ENCODE peak calls at places on chromosome 7, in six cellular contexts. One of them, this sample, is unnamed.

GRCh38 chr7:30751696-30752273 is at the start of gene INMT:
- DNase-seq in Caco-2: no peak
- DNase-seq in brain microvascular endothelial cell: no peak
- DNase-seq in transverse colon: no peak
- DNase-seq in tibial nerve: peak
- DNase-seq in right lobe of liver: no peak
- DNase-seq in this sample: no peak

GRCh38 chr7:157484411-157485081 is 147.7 kb downstream of the DNAJB6 start:
- DNase-seq in brain microvascular endothelial cell: no peak
- DNase-seq in right lobe of liver: no peak
- DNase-seq in Caco-2: no peak
- DNase-seq in tibial nerve: no peak
- DNase-seq in transverse colon: no peak
- DNase-seq in this sample: no peak

GRCh38 chr7:90201500-90201899 is 10.0 kb upstream of the STEAP2 start:
- DNase-seq in tibial nerve: no peak
- DNase-seq in transverse colon: no peak
- DNase-seq in Caco-2: no peak
- DNase-seq in right lobe of liver: no peak
- DNase-seq in brain microvascular endothelial cell: no peak
- DNase-seq in this sample: no peak

GRCh38 chr7:137642467-137642866 is 204.3 kb downstream of the DGKI start:
- DNase-seq in Caco-2: no peak
- DNase-seq in tibial nerve: no peak
- DNase-seq in brain microvascular endothelial cell: no peak
- DNase-seq in transverse colon: no peak
- DNase-seq in right lobe of liver: no peak
- DNase-seq in this sample: peak

GRCh38 chr7:130231792-130232191 is 24.1 kb downstream of the SSMEM1 start:
- DNase-seq in Caco-2: no peak
- DNase-seq in brain microvascular endothelial cell: no peak
- DNase-seq in transverse colon: no peak
- DNase-seq in right lobe of liver: no peak
- DNase-seq in tibial nerve: no peak
- DNase-seq in this sample: no peak

GRCh38 chr7:91240546-91240945 is 23.7 kb upstream of the FZD1 start:
- DNase-seq in brain microvascular endothelial cell: no peak
- DNase-seq in tibial nerve: peak
- DNase-seq in Caco-2: no peak
- DNase-seq in right lobe of liver: no peak
- DNase-seq in transverse colon: no peak
- DNase-seq in this sample: peak

GRCh38 chr7:127678947-127679346 is 27.0 kb downstream of the SND1 start:
- DNase-seq in transverse colon: no peak
- DNase-seq in Caco-2: no peak
- DNase-seq in tibial nerve: no peak
- DNase-seq in right lobe of liver: no peak
- DNase-seq in brain microvascular endothelial cell: peak
- DNase-seq in this sample: peak

GRCh38 chr7:85030893-85031292 is 156.0 kb downstream of the SEMA3D start:
- DNase-seq in brain microvascular endothelial cell: peak
- DNase-seq in transverse colon: no peak
- DNase-seq in Caco-2: peak
- DNase-seq in right lobe of liver: no peak
- DNase-seq in tibial nerve: no peak
- DNase-seq in this sample: peak

GRCh38 chr7:95190515-95190914 is 133.8 kb downstream of the PON1 start:
- DNase-seq in tibial nerve: no peak
- DNase-seq in brain microvascular endothelial cell: no peak
- DNase-seq in Caco-2: peak
- DNase-seq in transverse colon: no peak
- DNase-seq in right lobe of liver: no peak
- DNase-seq in this sample: no peak

GRCh38 chr7:134920026-134920758 is 66.1 kb upstream of the AGBL3 start:
- DNase-seq in right lobe of liver: no peak
- DNase-seq in tibial nerve: no peak
- DNase-seq in transverse colon: no peak
- DNase-seq in Caco-2: no peak
- DNase-seq in brain microvascular endothelial cell: peak
- DNase-seq in this sample: peak

GRCh38 chr7:27958933-27959548 is 219.1 kb downstream of the TAX1BP1 start:
- DNase-seq in tibial nerve: no peak
- DNase-seq in Caco-2: no peak
- DNase-seq in right lobe of liver: no peak
- DNase-seq in brain microvascular endothelial cell: no peak
- DNase-seq in transverse colon: no peak
- DNase-seq in this sample: no peak

GRCh38 chr7:100674441-100675407 is 1.2 kb downstream of the GNB2 start:
- DNase-seq in Caco-2: peak
- DNase-seq in brain microvascular endothelial cell: no peak
- DNase-seq in right lobe of liver: peak
- DNase-seq in transverse colon: peak
- DNase-seq in tibial nerve: no peak
- DNase-seq in this sample: peak

GRCh38 chr7:26170663-26171062 is 18.7 kb downstream of the NFE2L3 start:
- DNase-seq in Caco-2: no peak
- DNase-seq in right lobe of liver: no peak
- DNase-seq in transverse colon: no peak
- DNase-seq in tibial nerve: no peak
- DNase-seq in brain microvascular endothelial cell: no peak
- DNase-seq in this sample: no peak

GRCh38 chr7:143419880-143420279 is 11.2 kb upstream of the EPHA1 start:
- DNase-seq in right lobe of liver: no peak
- DNase-seq in Caco-2: no peak
- DNase-seq in tibial nerve: no peak
- DNase-seq in transverse colon: peak
- DNase-seq in brain microvascular endothelial cell: no peak
- DNase-seq in this sample: no peak

GRCh38 chr7:23472046-23472445 is 1.8 kb upstream of the IGF2BP3 start:
- DNase-seq in Caco-2: no peak
- DNase-seq in brain microvascular endothelial cell: no peak
- DNase-seq in tibial nerve: no peak
- DNase-seq in right lobe of liver: no peak
- DNase-seq in transverse colon: no peak
- DNase-seq in this sample: no peak

GRCh38 chr7:36280840-36281812 is 108.5 kb upstream of the ANLN start:
- DNase-seq in right lobe of liver: no peak
- DNase-seq in Caco-2: no peak
- DNase-seq in tibial nerve: peak
- DNase-seq in transverse colon: peak
- DNase-seq in brain microvascular endothelial cell: peak
- DNase-seq in this sample: peak

GRCh38 chr7:95684037-95684436 is 87.7 kb upstream of the PDK4 start:
- DNase-seq in brain microvascular endothelial cell: peak
- DNase-seq in right lobe of liver: no peak
- DNase-seq in Caco-2: peak
- DNase-seq in transverse colon: no peak
- DNase-seq in tibial nerve: peak
- DNase-seq in this sample: peak

GRCh38 chr7:139777304-139777890 is 401 bp downstream of the HIPK2 start:
- DNase-seq in transverse colon: peak
- DNase-seq in brain microvascular endothelial cell: no peak
- DNase-seq in right lobe of liver: peak
- DNase-seq in Caco-2: peak
- DNase-seq in tibial nerve: no peak
- DNase-seq in this sample: no peak

GRCh38 chr7:136123352-136123751 is 146.2 kb upstream of the MTPN start:
- DNase-seq in tibial nerve: no peak
- DNase-seq in right lobe of liver: no peak
- DNase-seq in Caco-2: no peak
- DNase-seq in transverse colon: no peak
- DNase-seq in brain microvascular endothelial cell: no peak
- DNase-seq in this sample: no peak

GRCh38 chr7:35003679-35004278 is 33.5 kb downstream of the DPY19L1 start:
- DNase-seq in transverse colon: peak
- DNase-seq in tibial nerve: no peak
- DNase-seq in brain microvascular endothelial cell: peak
- DNase-seq in right lobe of liver: no peak
- DNase-seq in Caco-2: peak
- DNase-seq in this sample: peak

GRCh38 chr7:37198188-37198905 is 250.3 kb downstream of the ELMO1 start:
- DNase-seq in Caco-2: no peak
- DNase-seq in right lobe of liver: no peak
- DNase-seq in brain microvascular endothelial cell: no peak
- DNase-seq in transverse colon: no peak
- DNase-seq in tibial nerve: no peak
- DNase-seq in this sample: no peak

GRCh38 chr7:30485667-30486066 is 7.1 kb upstream of the NOD1 start:
- DNase-seq in Caco-2: no peak
- DNase-seq in brain microvascular endothelial cell: no peak
- DNase-seq in tibial nerve: no peak
- DNase-seq in right lobe of liver: no peak
- DNase-seq in transverse colon: no peak
- DNase-seq in this sample: no peak

GRCh38 chr7:44259547-44260457 is 59.0 kb downstream of the YKT6 start:
- DNase-seq in transverse colon: peak
- DNase-seq in tibial nerve: peak
- DNase-seq in Caco-2: no peak
- DNase-seq in right lobe of liver: no peak
- DNase-seq in brain microvascular endothelial cell: peak
- DNase-seq in this sample: peak

GRCh38 chr7:132485600-132486594 is 90.4 kb downstream of the PLXNA4 start:
- DNase-seq in transverse colon: no peak
- DNase-seq in right lobe of liver: no peak
- DNase-seq in Caco-2: no peak
- DNase-seq in brain microvascular endothelial cell: no peak
- DNase-seq in tibial nerve: peak
- DNase-seq in this sample: no peak

GRCh38 chr7:28130277-28130676 is 50.3 kb downstream of the JAZF1 start:
- DNase-seq in transverse colon: no peak
- DNase-seq in Caco-2: peak
- DNase-seq in tibial nerve: no peak
- DNase-seq in brain microvascular endothelial cell: peak
- DNase-seq in right lobe of liver: no peak
- DNase-seq in this sample: peak

GRCh38 chr7:103524042-103524907 is 78.3 kb upstream of the SLC26A5 start:
- DNase-seq in Caco-2: no peak
- DNase-seq in right lobe of liver: no peak
- DNase-seq in transverse colon: no peak
- DNase-seq in tibial nerve: no peak
- DNase-seq in brain microvascular endothelial cell: peak
- DNase-seq in this sample: peak

DNA sequence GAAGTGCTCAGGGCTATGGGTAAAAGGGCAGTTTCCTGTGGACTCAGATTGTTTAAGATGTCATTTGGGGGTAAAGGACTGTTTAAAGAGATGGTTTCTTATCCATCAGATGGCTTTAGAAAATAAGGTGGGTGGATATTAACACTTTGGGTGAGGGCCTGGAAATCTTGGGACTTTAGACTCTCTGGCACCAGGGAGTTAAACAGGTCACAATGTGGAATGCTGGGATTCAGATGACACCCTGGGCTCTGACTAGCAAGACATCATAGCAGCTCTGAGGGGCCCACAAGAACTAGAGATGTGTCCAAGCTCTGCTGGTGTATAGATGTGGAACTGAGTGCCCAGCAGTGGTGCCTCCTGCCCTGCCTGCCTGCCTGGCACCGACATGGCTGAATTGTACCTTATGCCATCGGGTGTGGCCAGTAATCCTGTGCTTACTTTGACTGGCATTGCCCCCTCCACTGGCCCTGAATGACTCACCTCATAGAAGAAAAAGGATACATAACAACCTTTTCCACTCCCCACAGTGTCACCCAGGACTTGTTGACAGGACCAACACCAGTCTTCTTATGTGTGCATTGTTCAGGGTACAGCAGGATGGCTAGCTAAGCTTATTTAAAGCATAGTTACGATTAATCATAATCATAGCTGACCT is 100.0 kb upstream of the PRR15 start:
- DNase-seq in transverse colon: peak
- DNase-seq in tibial nerve: no peak
- DNase-seq in right lobe of liver: no peak
- DNase-seq in Caco-2: no peak
- DNase-seq in brain microvascular endothelial cell: no peak
- DNase-seq in this sample: no peak
- TF ChIP-seq CTCF in transverse colon: no peak
- TF ChIP-seq CTCF in tibial nerve: no peak
- TF ChIP-seq CTCF in right lobe of liver: no peak
- TF ChIP-seq CTCF in Caco-2: no peak
- TF ChIP-seq CTCF in brain microvascular endothelial cell: no peak
- TF ChIP-seq CTCF in this sample: no peak

GRCh38 chr7:158971214-158971613 is 114.9 kb downstream of the DYNC2I1 start:
- DNase-seq in transverse colon: no peak
- DNase-seq in tibial nerve: no peak
- DNase-seq in right lobe of liver: no peak
- DNase-seq in Caco-2: no peak
- DNase-seq in brain microvascular endothelial cell: no peak
- DNase-seq in this sample: no peak

GRCh38 chr7:158973941-158974785 is 117.8 kb downstream of the DYNC2I1 start:
- DNase-seq in tibial nerve: no peak
- DNase-seq in Caco-2: no peak
- DNase-seq in transverse colon: no peak
- DNase-seq in brain microvascular endothelial cell: no peak
- DNase-seq in right lobe of liver: no peak
- DNase-seq in this sample: no peak

GRCh38 chr7:158975526-158976467 is 119.4 kb downstream of the DYNC2I1 start:
- DNase-seq in right lobe of liver: no peak
- DNase-seq in brain microvascular endothelial cell: no peak
- DNase-seq in transverse colon: peak
- DNase-seq in Caco-2: no peak
- DNase-seq in tibial nerve: no peak
- DNase-seq in this sample: no peak

GRCh38 chr7:158976468-158976848 is 120.1 kb downstream of the DYNC2I1 start:
- DNase-seq in transverse colon: no peak
- DNase-seq in brain microvascular endothelial cell: no peak
- DNase-seq in tibial nerve: no peak
- DNase-seq in right lobe of liver: no peak
- DNase-seq in Caco-2: no peak
- DNase-seq in this sample: no peak

GRCh38 chr7:158973440-158973839 is 117.1 kb downstream of the DYNC2I1 start:
- DNase-seq in tibial nerve: no peak
- DNase-seq in right lobe of liver: no peak
- DNase-seq in brain microvascular endothelial cell: no peak
- DNase-seq in transverse colon: peak
- DNase-seq in Caco-2: no peak
- DNase-seq in this sample: no peak
- H3K4me3 ChIP-seq in tibial nerve: no peak
- H3K4me3 ChIP-seq in right lobe of liver: no peak
- H3K4me3 ChIP-seq in brain microvascular endothelial cell: no peak
- H3K4me3 ChIP-seq in transverse colon: no peak
- H3K4me3 ChIP-seq in Caco-2: no peak
- H3K4me3 ChIP-seq in this sample: no peak

GRCh38 chr7:98078197-98078870 is 28.3 kb upstream of the LMTK2 start:
- DNase-seq in transverse colon: no peak
- DNase-seq in tibial nerve: no peak
- DNase-seq in Caco-2: no peak
- DNase-seq in right lobe of liver: no peak
- DNase-seq in brain microvascular endothelial cell: no peak
- DNase-seq in this sample: no peak
- TF ChIP-seq CTCF in transverse colon: no peak
- TF ChIP-seq CTCF in tibial nerve: no peak
- TF ChIP-seq CTCF in Caco-2: no peak
- TF ChIP-seq CTCF in right lobe of liver: no peak
- TF ChIP-seq CTCF in brain microvascular endothelial cell: no peak
- TF ChIP-seq CTCF in this sample: no peak

GRCh38 chr7:96789914-96790313 is 80.3 kb upstream of the SEM1 start:
- DNase-seq in tibial nerve: no peak
- DNase-seq in right lobe of liver: no peak
- DNase-seq in transverse colon: no peak
- DNase-seq in brain microvascular endothelial cell: no peak
- DNase-seq in Caco-2: no peak
- DNase-seq in this sample: no peak

GRCh38 chr7:96792115-96792514 is 82.5 kb upstream of the SEM1 start:
- DNase-seq in brain microvascular endothelial cell: no peak
- DNase-seq in Caco-2: no peak
- DNase-seq in transverse colon: no peak
- DNase-seq in tibial nerve: no peak
- DNase-seq in right lobe of liver: no peak
- DNase-seq in this sample: no peak

GRCh38 chr7:96794063-96794462 is 84.4 kb upstream of the SEM1 start:
- DNase-seq in transverse colon: no peak
- DNase-seq in brain microvascular endothelial cell: no peak
- DNase-seq in Caco-2: no peak
- DNase-seq in right lobe of liver: no peak
- DNase-seq in tibial nerve: no peak
- DNase-seq in this sample: no peak
- H3K4me3 ChIP-seq in transverse colon: no peak
- H3K4me3 ChIP-seq in brain microvascular endothelial cell: no peak
- H3K4me3 ChIP-seq in Caco-2: no peak
- H3K4me3 ChIP-seq in right lobe of liver: no peak
- H3K4me3 ChIP-seq in tibial nerve: no peak
- H3K4me3 ChIP-seq in this sample: no peak

This sample was measured in astrocyte of the spinal cord.